ENCODE peak calls at places on chromosomes 4 and X, in ten cellular contexts. P, O, C, G, J, Z, T, N, L and Y are unnamed samples.

GRCh38 chr4:168696828-168697227 is 200.0 kb downstream of the PALLD start:
- DNase-seq in C (no peak), Z (no peak), G (no peak), J (no peak), L (no peak), P (no peak), N (no peak), O (no peak), T (no peak), Y (no peak)

GRCh38 chrX:87338510-87338909 is 179.1 kb upstream of the KLHL4 start:
- DNase-seq in C (no peak), G (no peak), Z (peak), N (peak), O (no peak), T (no peak), P (no peak), L (no peak), J (no peak), Y (no peak)

GRCh38 chrX:134636859-134637258 is 21.4 kb downstream of the PLAC1 start:
- DNase-seq in Z (peak), P (no peak), T (no peak), J (no peak), G (no peak), N (no peak), C (no peak), L (no peak), O (no peak), Y (peak)

GRCh38 chr4:140309124-140309870 is 64.1 kb upstream of the SCOC start:
- DNase-seq in Z (no peak), L (no peak), J (no peak), G (no peak), O (no peak), T (no peak), P (no peak), C (no peak), N (no peak), Y (no peak)

GRCh38 chr4:158756588-158756987 is 12.2 kb upstream of the FNIP2 start:
- DNase-seq in N (no peak), G (no peak), T (no peak), O (no peak), C (no peak), L (no peak), Z (no peak), J (no peak), P (no peak), Y (no peak)

GRCh38 chr4:8392591-8393190 is 47.8 kb downstream of the ACOX3 start:
- DNase-seq in N (no peak), P (no peak), J (no peak), C (no peak), O (no peak), L (no peak), T (no peak), Z (peak), G (no peak), Y (peak)

GRCh38 chrX:118240359-118240758 is 105.5 kb upstream of the WDR44 start:
- DNase-seq in N (no peak), O (no peak), T (no peak), Z (peak), P (no peak), C (no peak), J (no peak), L (no peak), G (no peak), Y (no peak)

GRCh38 chrX:19195243-19195610 is 73.0 kb upstream of the ADGRG2 start:
- DNase-seq in L (no peak), J (no peak), T (no peak), C (no peak), O (no peak), P (no peak), Z (no peak), N (no peak), G (no peak), Y (no peak)

GRCh38 chrX:7746861-7747260 is 96.1 kb upstream of the VCX start:
- DNase-seq in C (no peak), J (no peak), G (no peak), Z (no peak), P (no peak), N (no peak), T (no peak), L (no peak), O (no peak), Y (no peak)

GRCh38 chr4:98728871-98729270 is 70.5 kb upstream of the TSPAN5 start:
- DNase-seq in J (no peak), P (no peak), N (no peak), G (no peak), C (no peak), T (no peak), O (no peak), Z (no peak), L (no peak), Y (no peak)

GRCh38 chrX:2645563-2645962 is 45.5 kb upstream of the CD99 start:
- DNase-seq in Z (no peak), O (no peak), N (no peak), P (no peak), C (no peak), J (no peak), G (no peak), T (no peak), L (no peak), Y (no peak)

GRCh38 chrX:118976599-118977340 is 2.4 kb downstream of the LONRF3 start:
- DNase-seq in Z (peak), P (peak), T (no peak), O (no peak), L (no peak), C (no peak), G (no peak), J (peak), N (no peak), Y (peak)

GRCh38 chrX:154436597-154437397 is at the start of gene GDI1:
- DNase-seq in Z (peak), G (no peak), J (no peak), P (peak), O (peak), C (peak), N (no peak), L (peak), T (no peak), Y (peak)

GRCh38 chr4:2663275-2663674 is 92.9 kb downstream of the TNIP2 start:
- DNase-seq in O (no peak), N (no peak), G (no peak), T (no peak), Z (no peak), J (no peak), L (no peak), P (no peak), C (no peak), Y (no peak)

GRCh38 chrX:13669246-13669689 is 16.3 kb downstream of the TCEANC start:
- DNase-seq in T (peak), N (no peak), G (peak), Z (no peak), J (peak), L (peak), C (no peak), P (no peak), O (no peak), Y (no peak)

GRCh38 chr4:105234582-105234981 is 87.9 kb downstream of the TET2 start:
- DNase-seq in O (no peak), P (no peak), T (no peak), G (no peak), Z (no peak), N (no peak), J (no peak), C (no peak), L (no peak), Y (no peak)

GRCh38 chr4:13642576-13642975 is 15.1 kb upstream of the BOD1L1 start:
- DNase-seq in C (no peak), O (no peak), N (no peak), Z (no peak), P (no peak), T (no peak), G (peak), J (no peak), L (no peak), Y (no peak)